ENCODE peak calls at places on chromosomes 6 and 20, in nine cellular contexts. R, J, T, I, V, E, Z, O and F are unnamed samples.

GRCh38 chr6:112701201-112701600 is 354.1 kb downstream of the RFPL4B start:
- DNase-seq in R (no peak), O (no peak), Z (no peak), V (peak; percentile 75), E (peak; percentile 74), I (peak; percentile 41), J (no peak), T (peak; percentile 55), F (peak; percentile 36)

GRCh38 chr6:116217069-116217468 is 36.8 kb downstream of the TSPYL4 start:
- DNase-seq in I (peak; percentile 78), R (no peak), V (peak; percentile 25), E (peak; percentile 59), O (no peak), J (no peak), T (peak; percentile 53), Z (no peak), F (no peak)

GRCh38 chr6:139474145-139475108 is 100.0 kb upstream of the CITED2 start:
- DNase-seq in Z (no peak), V (no peak), R (no peak), O (no peak), E (peak; percentile 52), T (peak; percentile 23), I (peak; percentile 69), J (no peak), F (peak; percentile 79)

GRCh38 chr20:3595541-3595940 is 67.7 kb downstream of the GFRA4 start:
- DNase-seq in Z (no peak), E (no peak), O (no peak), V (no peak), I (no peak), J (no peak), T (no peak), R (no peak), F (no peak)

GRCh38 chr6:48135352-48136084 is 24.5 kb upstream of the PTCHD4 start:
- DNase-seq in J (no peak), V (peak; percentile 89), T (peak; percentile 64), Z (no peak), E (peak; percentile 63), O (no peak), R (no peak), I (peak; percentile 85), F (no peak)

GRCh38 chr6:125586605-125587004 is 162.8 kb upstream of the HEY2 start:
- DNase-seq in T (no peak), E (no peak), V (peak; percentile 36), R (no peak), O (no peak), I (no peak), J (no peak), Z (no peak), F (no peak)

GRCh38 chr6:108895591-108895990 is 47.4 kb downstream of the ARMC2 start:
- DNase-seq in O (no peak), V (no peak), R (no peak), I (peak; percentile 61), Z (no peak), T (peak; percentile 13), E (peak; percentile 19), J (no peak), F (no peak)

GRCh38 chr6:147793871-147794643 is 285.6 kb downstream of the SAMD5 start:
- DNase-seq in Z (no peak), O (no peak), I (no peak), J (no peak), T (no peak), R (no peak), E (peak; percentile 13), V (no peak), F (no peak)

GRCh38 chr6:27871919-27872633 is 40.1 kb downstream of the OR2B2 start:
- DNase-seq in E (peak; percentile 97), V (peak; percentile 84), I (peak; percentile 99), O (peak; percentile 88), T (peak; percentile 97), R (peak; percentile 61), Z (peak; percentile 89), J (peak; percentile 89), F (no peak)

GRCh38 chr6:144712541-144712940 is 427.4 kb downstream of the UTRN start:
- DNase-seq in R (no peak), E (peak; percentile 26), V (no peak), I (no peak), J (no peak), T (no peak), O (no peak), Z (no peak), F (no peak)